ENCODE peak calls at places on chromosomes 3 and 15, in four cellular contexts. G, C, L and Z are unnamed samples.

GRCh38 chr3:159273608-159274007 is 471.8 kb downstream of the MFSD1 start:
- DNase-seq in G (no peak), C (no peak), L (peak), Z (no peak)

GRCh38 chr3:139520028-139520737 is 19.4 kb downstream of the RBP1 start:
- DNase-seq in G (no peak), C (peak), L (peak), Z (no peak)

GRCh38 chr15:90075420-90076289 is 26.6 kb downstream of the IDH2 start:
- DNase-seq in G (no peak), C (no peak), L (no peak), Z (peak)

GRCh38 chr15:89018235-89018634 is 70.0 kb upstream of the ABHD2 start:
- DNase-seq in G (no peak), C (no peak), L (no peak), Z (no peak)

GRCh38 chr3:110903771-110904532 is 167.7 kb upstream of the NECTIN3 start:
- DNase-seq in G (no peak), C (no peak), L (no peak), Z (no peak)

GRCh38 chr15:52180196-52180835 is 10.9 kb downstream of the GNB5 start:
- DNase-seq in G (no peak), C (no peak), L (no peak), Z (no peak)

GRCh38 chr15:38626443-38627050 is 61.9 kb upstream of the RASGRP1 start:
- DNase-seq in G (no peak), C (no peak), L (no peak), Z (no peak)

GRCh38 chr15:81765816-81766215 is 280.0 kb downstream of the MEX3B start:
- DNase-seq in G (no peak), C (no peak), L (no peak), Z (no peak)

GRCh38 chr3:41866298-41866697 is 95.6 kb downstream of the ULK4 start:
- DNase-seq in G (no peak), C (no peak), L (no peak), Z (no peak)

GRCh38 chr15:69324031-69324430 is 25.3 kb downstream of the PAQR5 start:
- DNase-seq in G (no peak), C (no peak), L (no peak), Z (no peak)

GRCh38 chr15:75200765-75201608 is 695 bp upstream of the C15orf39 start:
- DNase-seq in G (no peak), C (peak), L (no peak), Z (peak)